ENCODE peak calls at places on chromosome 9, in six cellular contexts. One of them, this sample, is unnamed.

GRCh38 chr9:98619788-98620187 is 88.9 kb downstream of the GABBR2 start:
- DNase-seq in GM20000: no peak
- DNase-seq in OCI-M1: no peak
- DNase-seq in activated CD4-positive, CD25-positive, alpha-beta regulatory T cell: no peak
- DNase-seq in hepatocyte: no peak
- DNase-seq in PC-3: no peak
- DNase-seq in this sample: no peak

GRCh38 chr9:76738402-76738801 is 25.8 kb upstream of the PCA3 start:
- DNase-seq in hepatocyte: no peak
- DNase-seq in OCI-M1: no peak
- DNase-seq in PC-3: no peak
- DNase-seq in activated CD4-positive, CD25-positive, alpha-beta regulatory T cell: no peak
- DNase-seq in GM20000: no peak
- DNase-seq in this sample: no peak

GRCh38 chr9:114538241-114538640 is 33.0 kb upstream of the WHRN start:
- DNase-seq in PC-3: peak; percentile 15
- DNase-seq in GM20000: no peak
- DNase-seq in OCI-M1: peak; percentile 48
- DNase-seq in hepatocyte: peak; percentile 64
- DNase-seq in activated CD4-positive, CD25-positive, alpha-beta regulatory T cell: no peak
- DNase-seq in this sample: peak; percentile 36

GRCh38 chr9:93646640-93647178 is 70.3 kb downstream of the PHF2 start:
- DNase-seq in PC-3: no peak
- DNase-seq in OCI-M1: no peak
- DNase-seq in GM20000: no peak
- DNase-seq in activated CD4-positive, CD25-positive, alpha-beta regulatory T cell: no peak
- DNase-seq in hepatocyte: no peak
- DNase-seq in this sample: no peak

GRCh38 chr9:129596541-129597328 is 24.2 kb downstream of the C9orf50 start:
- DNase-seq in OCI-M1: no peak
- DNase-seq in hepatocyte: peak; percentile 80
- DNase-seq in GM20000: no peak
- DNase-seq in activated CD4-positive, CD25-positive, alpha-beta regulatory T cell: no peak
- DNase-seq in PC-3: peak; percentile 25
- DNase-seq in this sample: peak; percentile 67

GRCh38 chr9:1606253-1606652 is 408.9 kb upstream of the SMARCA2 start:
- DNase-seq in PC-3: no peak
- DNase-seq in GM20000: no peak
- DNase-seq in OCI-M1: peak; percentile 4
- DNase-seq in activated CD4-positive, CD25-positive, alpha-beta regulatory T cell: no peak
- DNase-seq in hepatocyte: no peak
- DNase-seq in this sample: no peak

GRCh38 chr9:121537283-121537682 is 37.6 kb upstream of the GGTA1 start:
- DNase-seq in activated CD4-positive, CD25-positive, alpha-beta regulatory T cell: no peak
- DNase-seq in PC-3: no peak
- DNase-seq in hepatocyte: no peak
- DNase-seq in OCI-M1: no peak
- DNase-seq in GM20000: no peak
- DNase-seq in this sample: no peak

GRCh38 chr9:105059260-105059659 is 131.3 kb upstream of the ABCA1 start:
- DNase-seq in hepatocyte: no peak
- DNase-seq in GM20000: no peak
- DNase-seq in OCI-M1: no peak
- DNase-seq in PC-3: peak; percentile 26
- DNase-seq in activated CD4-positive, CD25-positive, alpha-beta regulatory T cell: no peak
- DNase-seq in this sample: no peak

GRCh38 chr9:136764301-136764891 is at the start of gene LCN15:
- DNase-seq in PC-3: no peak
- DNase-seq in hepatocyte: no peak
- DNase-seq in GM20000: peak; percentile 4
- DNase-seq in activated CD4-positive, CD25-positive, alpha-beta regulatory T cell: no peak
- DNase-seq in OCI-M1: no peak
- DNase-seq in this sample: no peak

GRCh38 chr9:118236625-118237024 is 532.4 kb downstream of the TLR4 start:
- DNase-seq in PC-3: no peak
- DNase-seq in OCI-M1: no peak
- DNase-seq in GM20000: no peak
- DNase-seq in activated CD4-positive, CD25-positive, alpha-beta regulatory T cell: no peak
- DNase-seq in hepatocyte: no peak
- DNase-seq in this sample: no peak

GRCh38 chr9:28001096-28001495 is 427.8 kb upstream of the C9orf72 start:
- DNase-seq in hepatocyte: no peak
- DNase-seq in activated CD4-positive, CD25-positive, alpha-beta regulatory T cell: no peak
- DNase-seq in OCI-M1: no peak
- DNase-seq in PC-3: no peak
- DNase-seq in GM20000: no peak
- DNase-seq in this sample: no peak

GRCh38 chr9:137380606-137381005 is 42.4 kb downstream of the EXD3 start:
- DNase-seq in PC-3: no peak
- DNase-seq in activated CD4-positive, CD25-positive, alpha-beta regulatory T cell: no peak
- DNase-seq in OCI-M1: no peak
- DNase-seq in GM20000: no peak
- DNase-seq in hepatocyte: no peak
- DNase-seq in this sample: no peak

GRCh38 chr9:137085918-137086530 is 761 bp upstream of the MAN1B1 start:
- DNase-seq in GM20000: peak; percentile 54
- DNase-seq in activated CD4-positive, CD25-positive, alpha-beta regulatory T cell: no peak
- DNase-seq in PC-3: peak; percentile 44
- DNase-seq in OCI-M1: peak; percentile 69
- DNase-seq in hepatocyte: peak; percentile 55
- DNase-seq in this sample: peak; percentile 54

GRCh38 chr9:6106576-6107339 is 91.3 kb upstream of the RANBP6 start:
- DNase-seq in PC-3: peak; percentile 60
- DNase-seq in hepatocyte: peak; percentile 38
- DNase-seq in activated CD4-positive, CD25-positive, alpha-beta regulatory T cell: no peak
- DNase-seq in GM20000: peak; percentile 50
- DNase-seq in OCI-M1: peak; percentile 100
- DNase-seq in this sample: peak; percentile 61

GRCh38 chr9:130417602-130418001 is 27.2 kb upstream of the ASS1 start:
- DNase-seq in activated CD4-positive, CD25-positive, alpha-beta regulatory T cell: no peak
- DNase-seq in hepatocyte: no peak
- DNase-seq in PC-3: peak; percentile 37
- DNase-seq in OCI-M1: no peak
- DNase-seq in GM20000: no peak
- DNase-seq in this sample: no peak

GRCh38 chr9:112764344-112764743 is 13.8 kb downstream of the SNX30 start:
- DNase-seq in PC-3: no peak
- DNase-seq in OCI-M1: peak; percentile 69
- DNase-seq in activated CD4-positive, CD25-positive, alpha-beta regulatory T cell: no peak
- DNase-seq in GM20000: no peak
- DNase-seq in hepatocyte: peak; percentile 28
- DNase-seq in this sample: peak; percentile 80

GRCh38 chr9:106864533-106865143 is 1.7 kb downstream of the ZNF462 start:
- DNase-seq in OCI-M1: peak; percentile 56
- DNase-seq in activated CD4-positive, CD25-positive, alpha-beta regulatory T cell: no peak
- DNase-seq in hepatocyte: peak; percentile 44
- DNase-seq in PC-3: peak; percentile 36
- DNase-seq in GM20000: no peak
- DNase-seq in this sample: peak; percentile 64

GRCh38 chr9:89428901-89429890 is 68.7 kb downstream of the SEMA4D start:
- DNase-seq in activated CD4-positive, CD25-positive, alpha-beta regulatory T cell: peak; percentile 24
- DNase-seq in GM20000: peak; percentile 53
- DNase-seq in OCI-M1: peak; percentile 49
- DNase-seq in PC-3: no peak
- DNase-seq in hepatocyte: no peak
- DNase-seq in this sample: no peak

GRCh38 chr9:113258282-113258681 is 17.1 kb downstream of the CDC26 start:
- DNase-seq in hepatocyte: no peak
- DNase-seq in PC-3: no peak
- DNase-seq in GM20000: no peak
- DNase-seq in activated CD4-positive, CD25-positive, alpha-beta regulatory T cell: no peak
- DNase-seq in OCI-M1: no peak
- DNase-seq in this sample: no peak

GRCh38 chr9:76153372-76153771 is 240.9 kb downstream of the RFK start:
- DNase-seq in activated CD4-positive, CD25-positive, alpha-beta regulatory T cell: no peak
- DNase-seq in GM20000: no peak
- DNase-seq in PC-3: no peak
- DNase-seq in OCI-M1: no peak
- DNase-seq in hepatocyte: no peak
- DNase-seq in this sample: no peak

GRCh38 chr9:35198191-35198590 is 36.4 kb downstream of the UNC13B start:
- DNase-seq in hepatocyte: no peak
- DNase-seq in activated CD4-positive, CD25-positive, alpha-beta regulatory T cell: no peak
- DNase-seq in GM20000: no peak
- DNase-seq in OCI-M1: no peak
- DNase-seq in PC-3: no peak
- DNase-seq in this sample: no peak

GRCh38 chr9:93316726-93317494 is 133.0 kb downstream of the WNK2 start:
- DNase-seq in GM20000: no peak
- DNase-seq in hepatocyte: no peak
- DNase-seq in OCI-M1: no peak
- DNase-seq in PC-3: no peak
- DNase-seq in activated CD4-positive, CD25-positive, alpha-beta regulatory T cell: no peak
- DNase-seq in this sample: no peak

GRCh38 chr9:137497921-137498719 is 39.0 kb upstream of the NSMF start:
- DNase-seq in GM20000: no peak
- DNase-seq in OCI-M1: no peak
- DNase-seq in hepatocyte: no peak
- DNase-seq in PC-3: no peak
- DNase-seq in activated CD4-positive, CD25-positive, alpha-beta regulatory T cell: no peak
- DNase-seq in this sample: no peak

GRCh38 chr9:101387871-101388506 is 3.2 kb upstream of the BAAT start:
- DNase-seq in activated CD4-positive, CD25-positive, alpha-beta regulatory T cell: no peak
- DNase-seq in PC-3: peak; percentile 51
- DNase-seq in GM20000: no peak
- DNase-seq in OCI-M1: peak; percentile 78
- DNase-seq in hepatocyte: peak; percentile 74
- DNase-seq in this sample: peak; percentile 56

GRCh38 chr9:131410051-131410491 is 16.2 kb downstream of the PRRC2B start:
- DNase-seq in hepatocyte: no peak
- DNase-seq in GM20000: no peak
- DNase-seq in OCI-M1: no peak
- DNase-seq in activated CD4-positive, CD25-positive, alpha-beta regulatory T cell: no peak
- DNase-seq in PC-3: no peak
- DNase-seq in this sample: no peak

GRCh38 chr9:133163559-133164208 is at the start of gene GBGT1:
- DNase-seq in GM20000: peak; percentile 79
- DNase-seq in hepatocyte: peak; percentile 63
- DNase-seq in PC-3: no peak
- DNase-seq in activated CD4-positive, CD25-positive, alpha-beta regulatory T cell: no peak
- DNase-seq in OCI-M1: peak; percentile 88
- DNase-seq in this sample: peak; percentile 44